ENCODE peak calls at places on chromosomes 6 and 20, in ten cellular contexts. One of them, this sample, is unnamed.

GRCh38 chr6:22113046-22113766 is 183.6 kb downstream of the PRL start:
- DNase-seq in CD8-positive, alpha-beta T cell: no peak
- DNase-seq in pancreas: no peak
- DNase-seq in astrocyte of the cerebellum: peak; percentile 94
- DNase-seq in B cell: no peak
- DNase-seq in neural crest cell: no peak
- DNase-seq in Calu3: peak; percentile 45
- DNase-seq in heart right ventricle: no peak
- DNase-seq in WTC11: no peak
- DNase-seq in lower leg skin: peak; percentile 38
- DNase-seq in this sample: no peak

GRCh38 chr6:63449714-63450113 is 122.6 kb upstream of the LOC128125822 start:
- DNase-seq in CD8-positive, alpha-beta T cell: no peak
- DNase-seq in pancreas: no peak
- DNase-seq in astrocyte of the cerebellum: no peak
- DNase-seq in B cell: no peak
- DNase-seq in neural crest cell: no peak
- DNase-seq in Calu3: no peak
- DNase-seq in heart right ventricle: no peak
- DNase-seq in WTC11: no peak
- DNase-seq in lower leg skin: no peak
- DNase-seq in this sample: no peak

GRCh38 chr20:35699914-35700624 is 864 bp downstream of the ROMO1 start:
- DNase-seq in CD8-positive, alpha-beta T cell: no peak
- DNase-seq in pancreas: no peak
- DNase-seq in astrocyte of the cerebellum: no peak
- DNase-seq in B cell: no peak
- DNase-seq in neural crest cell: no peak
- DNase-seq in Calu3: no peak
- DNase-seq in heart right ventricle: no peak
- DNase-seq in WTC11: no peak
- DNase-seq in lower leg skin: no peak
- DNase-seq in this sample: no peak

GRCh38 chr6:37860226-37860839 is 40.8 kb downstream of the ZFAND3 start:
- DNase-seq in CD8-positive, alpha-beta T cell: no peak
- DNase-seq in pancreas: no peak
- DNase-seq in astrocyte of the cerebellum: peak; percentile 49
- DNase-seq in B cell: no peak
- DNase-seq in neural crest cell: peak; percentile 10
- DNase-seq in Calu3: peak; percentile 56
- DNase-seq in heart right ventricle: no peak
- DNase-seq in WTC11: no peak
- DNase-seq in lower leg skin: no peak
- DNase-seq in this sample: no peak

GRCh38 chr6:161835426-161836029 is 561.7 kb upstream of the AGPAT4 start:
- DNase-seq in CD8-positive, alpha-beta T cell: no peak
- DNase-seq in pancreas: no peak
- DNase-seq in astrocyte of the cerebellum: no peak
- DNase-seq in B cell: no peak
- DNase-seq in neural crest cell: no peak
- DNase-seq in Calu3: no peak
- DNase-seq in heart right ventricle: no peak
- DNase-seq in WTC11: no peak
- DNase-seq in lower leg skin: no peak
- DNase-seq in this sample: no peak

GRCh38 chr20:50387996-50388332 is 122.2 kb upstream of the PTPN1 start:
- DNase-seq in CD8-positive, alpha-beta T cell: no peak
- DNase-seq in pancreas: no peak
- DNase-seq in astrocyte of the cerebellum: no peak
- DNase-seq in B cell: no peak
- DNase-seq in neural crest cell: no peak
- DNase-seq in Calu3: no peak
- DNase-seq in heart right ventricle: no peak
- DNase-seq in WTC11: no peak
- DNase-seq in lower leg skin: no peak
- DNase-seq in this sample: no peak

GRCh38 chr6:158819213-158819976 is at the start of gene EZR:
- DNase-seq in CD8-positive, alpha-beta T cell: peak; percentile 89
- DNase-seq in pancreas: peak; percentile 84
- DNase-seq in astrocyte of the cerebellum: no peak
- DNase-seq in B cell: peak; percentile 88
- DNase-seq in neural crest cell: peak; percentile 50
- DNase-seq in Calu3: peak; percentile 87
- DNase-seq in heart right ventricle: peak; percentile 87
- DNase-seq in WTC11: peak; percentile 86
- DNase-seq in lower leg skin: peak; percentile 63
- DNase-seq in this sample: no peak

GRCh38 chr6:94645191-94645590 is 932.1 kb upstream of the MANEA start:
- DNase-seq in CD8-positive, alpha-beta T cell: no peak
- DNase-seq in pancreas: no peak
- DNase-seq in astrocyte of the cerebellum: no peak
- DNase-seq in B cell: no peak
- DNase-seq in neural crest cell: no peak
- DNase-seq in Calu3: no peak
- DNase-seq in heart right ventricle: no peak
- DNase-seq in WTC11: no peak
- DNase-seq in lower leg skin: no peak
- DNase-seq in this sample: no peak

GRCh38 chr6:20978176-20978614 is 443.9 kb downstream of the CDKAL1 start:
- DNase-seq in CD8-positive, alpha-beta T cell: no peak
- DNase-seq in pancreas: no peak
- DNase-seq in astrocyte of the cerebellum: no peak
- DNase-seq in B cell: no peak
- DNase-seq in neural crest cell: no peak
- DNase-seq in Calu3: no peak
- DNase-seq in heart right ventricle: no peak
- DNase-seq in WTC11: no peak
- DNase-seq in lower leg skin: no peak
- DNase-seq in this sample: no peak

GRCh38 chr6:958531-958930 is 265.6 kb upstream of the EXOC2 start:
- DNase-seq in CD8-positive, alpha-beta T cell: no peak
- DNase-seq in pancreas: no peak
- DNase-seq in astrocyte of the cerebellum: peak; percentile 23
- DNase-seq in B cell: no peak
- DNase-seq in neural crest cell: no peak
- DNase-seq in Calu3: no peak
- DNase-seq in heart right ventricle: no peak
- DNase-seq in WTC11: no peak
- DNase-seq in lower leg skin: no peak
- DNase-seq in this sample: no peak

GRCh38 chr6:158039571-158040050 is 57.9 kb downstream of the SYNJ2 start:
- DNase-seq in CD8-positive, alpha-beta T cell: no peak
- DNase-seq in pancreas: no peak
- DNase-seq in astrocyte of the cerebellum: peak; percentile 90
- DNase-seq in B cell: no peak
- DNase-seq in neural crest cell: no peak
- DNase-seq in Calu3: no peak
- DNase-seq in heart right ventricle: peak; percentile 39
- DNase-seq in WTC11: no peak
- DNase-seq in lower leg skin: no peak
- DNase-seq in this sample: no peak

GRCh38 chr6:166556871-166557322 is 29.6 kb downstream of the RAMACL start:
- DNase-seq in CD8-positive, alpha-beta T cell: no peak
- DNase-seq in pancreas: peak; percentile 96
- DNase-seq in astrocyte of the cerebellum: peak; percentile 95
- DNase-seq in B cell: no peak
- DNase-seq in neural crest cell: no peak
- DNase-seq in Calu3: peak; percentile 94
- DNase-seq in heart right ventricle: peak; percentile 80
- DNase-seq in WTC11: no peak
- DNase-seq in lower leg skin: peak; percentile 93
- DNase-seq in this sample: peak; percentile 92

GRCh38 chr6:29419516-29419915 is 4.8 kb downstream of the OR12D1 start:
- DNase-seq in CD8-positive, alpha-beta T cell: no peak
- DNase-seq in pancreas: no peak
- DNase-seq in astrocyte of the cerebellum: no peak
- DNase-seq in B cell: no peak
- DNase-seq in neural crest cell: no peak
- DNase-seq in Calu3: no peak
- DNase-seq in heart right ventricle: no peak
- DNase-seq in WTC11: no peak
- DNase-seq in lower leg skin: no peak
- DNase-seq in this sample: no peak

GRCh38 chr20:4329232-4329631 is 313.9 kb upstream of the RNF24 start:
- DNase-seq in CD8-positive, alpha-beta T cell: no peak
- DNase-seq in pancreas: no peak
- DNase-seq in astrocyte of the cerebellum: no peak
- DNase-seq in B cell: no peak
- DNase-seq in neural crest cell: no peak
- DNase-seq in Calu3: no peak
- DNase-seq in heart right ventricle: no peak
- DNase-seq in WTC11: no peak
- DNase-seq in lower leg skin: no peak
- DNase-seq in this sample: peak; percentile 46

GRCh38 chr6:158047120-158047518 is 65.5 kb downstream of the SYNJ2 start:
- DNase-seq in CD8-positive, alpha-beta T cell: peak; percentile 43
- DNase-seq in pancreas: no peak
- DNase-seq in astrocyte of the cerebellum: peak; percentile 56
- DNase-seq in B cell: no peak
- DNase-seq in neural crest cell: no peak
- DNase-seq in Calu3: no peak
- DNase-seq in heart right ventricle: no peak
- DNase-seq in WTC11: no peak
- DNase-seq in lower leg skin: no peak
- DNase-seq in this sample: no peak

GRCh38 chr6:166293731-166294584 is 14.2 kb downstream of the PRR18 start:
- DNase-seq in CD8-positive, alpha-beta T cell: no peak
- DNase-seq in pancreas: no peak
- DNase-seq in astrocyte of the cerebellum: no peak
- DNase-seq in B cell: no peak
- DNase-seq in neural crest cell: no peak
- DNase-seq in Calu3: no peak
- DNase-seq in heart right ventricle: no peak
- DNase-seq in WTC11: no peak
- DNase-seq in lower leg skin: no peak
- DNase-seq in this sample: no peak

GRCh38 chr6:52317841-52318581 is 33.5 kb upstream of the MCM3 start:
- DNase-seq in CD8-positive, alpha-beta T cell: no peak
- DNase-seq in pancreas: no peak
- DNase-seq in astrocyte of the cerebellum: no peak
- DNase-seq in B cell: no peak
- DNase-seq in neural crest cell: no peak
- DNase-seq in Calu3: no peak
- DNase-seq in heart right ventricle: no peak
- DNase-seq in WTC11: no peak
- DNase-seq in lower leg skin: no peak
- DNase-seq in this sample: no peak

GRCh38 chr6:157312733-157313132 is 10.6 kb downstream of the TMEM242 start:
- DNase-seq in CD8-positive, alpha-beta T cell: no peak
- DNase-seq in pancreas: no peak
- DNase-seq in astrocyte of the cerebellum: peak; percentile 11
- DNase-seq in B cell: no peak
- DNase-seq in neural crest cell: no peak
- DNase-seq in Calu3: no peak
- DNase-seq in heart right ventricle: no peak
- DNase-seq in WTC11: no peak
- DNase-seq in lower leg skin: no peak
- DNase-seq in this sample: no peak

GRCh38 chr6:19024737-19025136 is 637.6 kb downstream of the RNF144B start:
- DNase-seq in CD8-positive, alpha-beta T cell: no peak
- DNase-seq in pancreas: peak; percentile 20
- DNase-seq in astrocyte of the cerebellum: peak; percentile 46
- DNase-seq in B cell: no peak
- DNase-seq in neural crest cell: peak; percentile 28
- DNase-seq in Calu3: peak; percentile 18
- DNase-seq in heart right ventricle: no peak
- DNase-seq in WTC11: peak; percentile 43
- DNase-seq in lower leg skin: no peak
- DNase-seq in this sample: no peak
- TF ChIP-seq CTCF in CD8-positive, alpha-beta T cell: no peak
- TF ChIP-seq CTCF in pancreas: no peak
- TF ChIP-seq CTCF in astrocyte of the cerebellum: peak; percentile 80
- TF ChIP-seq CTCF in B cell: no peak
- TF ChIP-seq CTCF in neural crest cell: peak; percentile 75
- TF ChIP-seq CTCF in Calu3: no peak
- TF ChIP-seq CTCF in heart right ventricle: peak; percentile 49
- TF ChIP-seq CTCF in WTC11: peak; percentile 18
- TF ChIP-seq CTCF in lower leg skin: no peak
- TF ChIP-seq CTCF in this sample: peak; percentile 78

DNA sequence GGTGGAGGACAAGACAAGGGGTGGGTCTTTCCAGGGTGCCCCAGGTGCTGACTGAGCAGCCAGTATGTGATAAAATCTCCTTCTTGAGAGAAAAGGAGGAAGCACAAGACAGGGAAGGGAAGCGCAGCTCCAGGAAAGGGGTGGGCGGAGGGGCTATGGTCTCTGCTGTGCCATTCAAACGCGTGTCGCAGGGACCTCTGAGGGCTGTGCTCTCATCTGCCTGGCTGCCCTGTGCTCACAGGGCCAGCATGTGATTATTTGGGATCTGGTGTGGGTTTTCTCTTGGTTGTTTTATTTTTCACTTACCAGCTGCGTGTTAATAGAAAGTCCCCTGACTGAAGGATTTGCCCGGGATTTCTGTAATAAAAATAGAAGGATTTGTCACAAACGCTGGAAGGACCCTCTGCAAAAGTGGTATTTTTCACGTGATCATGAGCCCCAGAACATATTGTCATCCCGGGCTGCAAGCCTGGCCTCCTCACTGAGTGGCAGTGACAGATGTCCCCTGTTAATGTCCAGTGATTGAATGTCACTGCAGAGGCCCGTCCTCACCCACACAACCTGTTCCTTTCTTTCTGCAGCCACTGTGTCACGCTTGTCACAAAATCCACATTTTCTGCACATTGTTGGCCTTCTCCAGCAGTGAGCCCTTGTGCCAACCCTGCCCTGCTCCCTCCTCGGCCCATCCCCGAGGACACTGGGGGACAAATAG is 35.0 kb upstream of the VSX1 start:
- DNase-seq in CD8-positive, alpha-beta T cell: no peak
- DNase-seq in pancreas: no peak
- DNase-seq in astrocyte of the cerebellum: no peak
- DNase-seq in B cell: no peak
- DNase-seq in neural crest cell: no peak
- DNase-seq in Calu3: no peak
- DNase-seq in heart right ventricle: no peak
- DNase-seq in WTC11: no peak
- DNase-seq in lower leg skin: no peak
- DNase-seq in this sample: no peak
- TF ChIP-seq CTCF in CD8-positive, alpha-beta T cell: no peak
- TF ChIP-seq CTCF in pancreas: no peak
- TF ChIP-seq CTCF in astrocyte of the cerebellum: no peak
- TF ChIP-seq CTCF in B cell: no peak
- TF ChIP-seq CTCF in neural crest cell: no peak
- TF ChIP-seq CTCF in Calu3: no peak
- TF ChIP-seq CTCF in heart right ventricle: no peak
- TF ChIP-seq CTCF in WTC11: no peak
- TF ChIP-seq CTCF in lower leg skin: no peak
- TF ChIP-seq CTCF in this sample: no peak

GRCh38 chr6:105500693-105501092 is 97.8 kb upstream of the PREP start:
- DNase-seq in CD8-positive, alpha-beta T cell: no peak
- DNase-seq in pancreas: no peak
- DNase-seq in astrocyte of the cerebellum: no peak
- DNase-seq in B cell: no peak
- DNase-seq in neural crest cell: no peak
- DNase-seq in Calu3: no peak
- DNase-seq in heart right ventricle: no peak
- DNase-seq in WTC11: no peak
- DNase-seq in lower leg skin: no peak
- DNase-seq in this sample: no peak
- TF ChIP-seq CTCF in CD8-positive, alpha-beta T cell: no peak
- TF ChIP-seq CTCF in pancreas: no peak
- TF ChIP-seq CTCF in astrocyte of the cerebellum: no peak
- TF ChIP-seq CTCF in B cell: no peak
- TF ChIP-seq CTCF in neural crest cell: no peak
- TF ChIP-seq CTCF in Calu3: no peak
- TF ChIP-seq CTCF in heart right ventricle: no peak
- TF ChIP-seq CTCF in WTC11: no peak
- TF ChIP-seq CTCF in lower leg skin: no peak
- TF ChIP-seq CTCF in this sample: no peak

GRCh38 chr20:38304845-38305447 is 990 bp downstream of the BPI start:
- DNase-seq in CD8-positive, alpha-beta T cell: no peak
- DNase-seq in pancreas: no peak
- DNase-seq in astrocyte of the cerebellum: no peak
- DNase-seq in B cell: no peak
- DNase-seq in neural crest cell: no peak
- DNase-seq in Calu3: peak; percentile 84
- DNase-seq in heart right ventricle: no peak
- DNase-seq in WTC11: peak; percentile 85
- DNase-seq in lower leg skin: no peak
- DNase-seq in this sample: no peak
- TF ChIP-seq CTCF in CD8-positive, alpha-beta T cell: no peak
- TF ChIP-seq CTCF in pancreas: no peak
- TF ChIP-seq CTCF in astrocyte of the cerebellum: peak; percentile 43
- TF ChIP-seq CTCF in B cell: no peak
- TF ChIP-seq CTCF in neural crest cell: peak; percentile 52
- TF ChIP-seq CTCF in Calu3: peak; percentile 78
- TF ChIP-seq CTCF in heart right ventricle: peak; percentile 51
- TF ChIP-seq CTCF in WTC11: peak; percentile 47
- TF ChIP-seq CTCF in lower leg skin: no peak
- TF ChIP-seq CTCF in this sample: peak; percentile 55